ENCODE peak calls at places on chromosomes 12 and 14, in four cellular contexts. A is HepG2, F is K562, E is GM12878. S is an unnamed sample.

GRCh38 chr14:105091335-105092123 is 26.3 kb upstream of the GPR132 start:
- DNase-seq in A (peak), F (no peak), E (no peak), S (peak)

GRCh38 chr12:39959016-39959415 is 146.9 kb downstream of the SLC2A13 start:
- DNase-seq in A (no peak), F (no peak), E (no peak), S (no peak)

GRCh38 chr12:57726884-57727757 is 11.4 kb downstream of the AGAP2 start:
- DNase-seq in A (no peak), F (no peak), E (no peak), S (no peak)

GRCh38 chr12:51788876-51789275 is 59.6 kb downstream of the FIGNL2 start:
- DNase-seq in A (no peak), F (no peak), E (no peak), S (no peak)

GRCh38 chr12:46103691-46104090 is 113.3 kb upstream of the SCAF11 start:
- DNase-seq in A (no peak), F (no peak), E (no peak), S (no peak)

GRCh38 chr12:112121780-112122565 is 3.4 kb upstream of the TRAFD1 start:
- DNase-seq in A (no peak), F (no peak), E (no peak), S (peak)

GRCh38 chr14:67940894-67941455 is 121.4 kb downstream of the RAD51B start:
- DNase-seq in A (no peak), F (no peak), E (no peak), S (peak)

GRCh38 chr12:57216931-57217871 is 607 bp downstream of the NXPH4 start:
- DNase-seq in A (no peak), F (peak), E (no peak), S (no peak)

GRCh38 chr14:72812292-72812851 is 81.5 kb downstream of the DPF3 start:
- DNase-seq in A (no peak), F (no peak), E (no peak), S (no peak)

GRCh38 chr12:71142046-71142445 is 15.8 kb downstream of the TSPAN8 start:
- DNase-seq in A (no peak), F (no peak), E (no peak), S (no peak)

GRCh38 chr14:94702629-94703028 is 67.3 kb downstream of the GSC start:
- DNase-seq in A (no peak), F (no peak), E (no peak), S (no peak)

GRCh38 chr12:43957732-43958131 is 121.9 kb downstream of the TMEM117 start:
- DNase-seq in A (peak), F (peak), E (peak), S (peak)

GRCh38 chr14:103696466-103697071 is 18.7 kb downstream of the XRCC3 start:
- DNase-seq in A (no peak), F (no peak), E (no peak), S (no peak)

GRCh38 chr12:27460471-27460978 is 14.0 kb downstream of the SMCO2 start:
- DNase-seq in A (no peak), F (no peak), E (peak), S (no peak)

GRCh38 chr14:96264850-96265249 is 8.8 kb downstream of the BDKRB1 start:
- DNase-seq in A (no peak), F (no peak), E (no peak), S (no peak)

GRCh38 chr14:24612186-24612585 is 2.7 kb upstream of the GZMH start:
- DNase-seq in A (peak), F (no peak), E (no peak), S (no peak)

GRCh38 chr12:6563448-6564050 is 4.5 kb downstream of the NOP2 start:
- DNase-seq in A (peak), F (peak), E (no peak), S (peak)

GRCh38 chr14:55794655-55795583 is 214.9 kb downstream of the KTN1 start:
- DNase-seq in A (no peak), F (peak), E (no peak), S (peak)
- TF ChIP-seq POLR2AphosphoS2 in A (no peak), F (no peak), E (no peak), S (no peak)

GRCh38 chr12:5377997-5378596 is 53.8 kb upstream of the NTF3 start:
- DNase-seq in A (no peak), F (no peak), E (no peak), S (no peak)
- TF ChIP-seq CEBPB in A (no peak), F (no peak), E (no peak), S (no peak)

DNA sequence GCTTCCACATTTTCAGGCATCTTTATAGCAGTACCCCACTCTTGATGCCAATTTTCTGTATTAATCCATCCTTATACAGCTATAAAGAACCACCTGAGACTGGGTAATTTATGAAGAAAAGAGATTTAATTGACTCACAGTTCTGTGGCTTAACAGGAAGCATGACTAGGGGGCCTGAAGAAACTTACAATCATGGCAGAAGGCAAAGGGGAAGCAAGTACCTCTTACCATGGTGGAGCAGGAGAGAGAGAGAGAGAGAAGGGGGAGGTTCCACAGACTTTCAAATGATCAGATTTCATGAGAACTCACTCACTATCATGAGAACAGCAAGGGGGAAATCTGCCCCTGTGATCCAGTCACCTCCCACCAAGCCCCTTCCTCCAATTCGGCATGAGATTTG is 84.4 kb downstream of the SLC24A4 start:
- DNase-seq in A (no peak), F (no peak), E (no peak), S (no peak)
- TF ChIP-seq ESRRA in A (no peak), F (no peak), E (no peak), S (no peak)

DNA sequence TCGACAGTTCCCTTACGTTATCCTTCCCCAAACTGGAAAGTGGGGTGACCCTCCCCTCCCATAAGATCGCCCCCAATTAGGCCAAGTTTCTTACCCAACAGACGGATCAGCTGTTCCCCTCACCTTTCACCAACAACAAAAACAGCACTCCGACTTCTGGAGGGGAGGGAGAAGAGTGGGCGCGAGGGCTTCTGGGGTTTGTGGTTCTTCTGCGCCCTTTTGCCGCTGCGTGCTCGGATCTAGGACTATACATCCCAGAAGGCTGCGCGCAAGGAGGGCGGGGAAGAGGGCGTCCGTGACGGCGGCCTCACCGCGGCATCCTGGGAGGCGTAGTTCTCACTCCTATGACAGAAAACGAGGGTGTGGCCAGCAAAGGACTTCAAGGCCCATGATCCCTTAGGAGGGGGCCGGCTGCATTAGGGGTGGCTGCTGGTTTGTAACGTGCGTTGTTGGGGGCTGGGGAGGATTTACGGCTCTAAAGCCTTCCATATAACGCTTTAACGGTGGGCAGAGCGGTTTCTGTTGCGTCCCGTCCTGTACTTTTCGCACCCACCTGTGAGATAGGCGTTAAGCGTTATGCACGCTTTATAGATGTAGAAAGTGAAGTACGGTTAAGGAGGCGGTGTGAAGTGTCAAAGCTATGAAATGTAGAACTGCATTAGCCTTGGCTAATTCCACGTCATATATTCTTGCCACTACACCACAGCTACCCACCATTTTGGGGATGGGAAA is at the start of gene CALCOCO1:
- DNase-seq in A (peak), F (peak), E (peak), S (peak)
- TF ChIP-seq POLR2AphosphoS2 in A (no peak), F (no peak), E (no peak), S (no peak)

GRCh38 chr12:21542412-21542811 is 16.3 kb downstream of the SPX start:
- DNase-seq in A (no peak), F (no peak), E (no peak), S (no peak)

GRCh38 chr12:21541773-21542172 is 15.7 kb downstream of the SPX start:
- DNase-seq in A (no peak), F (no peak), E (no peak), S (no peak)

GRCh38 chr12:21545557-21545956 is 19.5 kb downstream of the SPX start:
- DNase-seq in A (no peak), F (no peak), E (no peak), S (no peak)

GRCh38 chr12:21547437-21547836 is 21.3 kb downstream of the SPX start:
- DNase-seq in A (no peak), F (no peak), E (no peak), S (no peak)

GRCh38 chr12:21546721-21547120 is 20.6 kb downstream of the SPX start:
- DNase-seq in A (no peak), F (no peak), E (no peak), S (no peak)
- TF ChIP-seq CEBPB in A (no peak), F (no peak), E (no peak), S (no peak)

GRCh38 chr12:31817120-31817519 is 88.3 kb upstream of the AMN1 start:
- DNase-seq in A (no peak), F (no peak), E (no peak), S (no peak)
- TF ChIP-seq ESRRA in A (no peak), F (no peak), E (no peak), S (no peak)

GRCh38 chr12:13566286-13566685 is 369.8 kb downstream of the EMP1 start:
- DNase-seq in A (no peak), F (no peak), E (no peak), S (no peak)
- TF ChIP-seq POLR2AphosphoS2 in A (no peak), F (no peak), E (no peak), S (no peak)

GRCh38 chr14:34665785-34666425 is 36.0 kb upstream of the SNX6 start:
- DNase-seq in A (no peak), F (no peak), E (no peak), S (peak)
- TF ChIP-seq CEBPB in A (no peak), F (no peak), E (no peak), S (peak)